ENCODE peak calls at places on chromosomes 11 and 22, in eight cellular contexts. One of them, this sample, is unnamed.

GRCh38 chr11:35593143-35593542 is 25.1 kb upstream of the FJX1 start:
- DNase-seq in coronary artery: peak
- DNase-seq in sigmoid colon: no peak
- DNase-seq in WTC11: no peak
- DNase-seq in cardiac fibroblast: peak
- DNase-seq in progenitor cell of endocrine pancreas: no peak
- DNase-seq in GM10248: no peak
- DNase-seq in BJ: peak
- DNase-seq in this sample: no peak

GRCh38 chr11:108715239-108715638 is 50.4 kb downstream of the DDX10 start:
- DNase-seq in progenitor cell of endocrine pancreas: no peak
- DNase-seq in WTC11: no peak
- DNase-seq in GM10248: no peak
- DNase-seq in cardiac fibroblast: no peak
- DNase-seq in BJ: no peak
- DNase-seq in coronary artery: no peak
- DNase-seq in sigmoid colon: no peak
- DNase-seq in this sample: no peak

GRCh38 chr11:92980291-92980690 is 10.8 kb downstream of the MTNR1B start:
- DNase-seq in BJ: no peak
- DNase-seq in sigmoid colon: no peak
- DNase-seq in WTC11: no peak
- DNase-seq in progenitor cell of endocrine pancreas: no peak
- DNase-seq in GM10248: no peak
- DNase-seq in cardiac fibroblast: no peak
- DNase-seq in coronary artery: no peak
- DNase-seq in this sample: no peak

GRCh38 chr11:2772544-2773031 is 72.8 kb upstream of the KCNQ1OT1 start:
- DNase-seq in coronary artery: peak
- DNase-seq in cardiac fibroblast: no peak
- DNase-seq in BJ: no peak
- DNase-seq in WTC11: peak
- DNase-seq in GM10248: no peak
- DNase-seq in progenitor cell of endocrine pancreas: no peak
- DNase-seq in sigmoid colon: no peak
- DNase-seq in this sample: no peak

GRCh38 chr11:44632466-44633123 is 67.1 kb downstream of the CD82 start:
- DNase-seq in sigmoid colon: peak
- DNase-seq in coronary artery: peak
- DNase-seq in WTC11: peak
- DNase-seq in GM10248: peak
- DNase-seq in progenitor cell of endocrine pancreas: peak
- DNase-seq in BJ: no peak
- DNase-seq in cardiac fibroblast: peak
- DNase-seq in this sample: peak

GRCh38 chr11:116901211-116901610 is 63.8 kb upstream of the APOA1 start:
- DNase-seq in sigmoid colon: no peak
- DNase-seq in progenitor cell of endocrine pancreas: no peak
- DNase-seq in cardiac fibroblast: no peak
- DNase-seq in GM10248: no peak
- DNase-seq in WTC11: no peak
- DNase-seq in BJ: no peak
- DNase-seq in coronary artery: no peak
- DNase-seq in this sample: no peak

GRCh38 chr22:44093791-44094190 is 69.7 kb downstream of the PARVB start:
- DNase-seq in GM10248: no peak
- DNase-seq in cardiac fibroblast: no peak
- DNase-seq in progenitor cell of endocrine pancreas: no peak
- DNase-seq in WTC11: no peak
- DNase-seq in sigmoid colon: no peak
- DNase-seq in coronary artery: no peak
- DNase-seq in BJ: no peak
- DNase-seq in this sample: no peak

GRCh38 chr11:114892381-114893197 is 214.3 kb downstream of the NXPE2 start:
- DNase-seq in cardiac fibroblast: no peak
- DNase-seq in progenitor cell of endocrine pancreas: no peak
- DNase-seq in sigmoid colon: no peak
- DNase-seq in WTC11: peak
- DNase-seq in GM10248: no peak
- DNase-seq in coronary artery: no peak
- DNase-seq in BJ: no peak
- DNase-seq in this sample: peak

GRCh38 chr11:73372371-73372993 is 3.7 kb upstream of the RELT start:
- DNase-seq in progenitor cell of endocrine pancreas: no peak
- DNase-seq in GM10248: no peak
- DNase-seq in coronary artery: no peak
- DNase-seq in BJ: no peak
- DNase-seq in sigmoid colon: no peak
- DNase-seq in WTC11: peak
- DNase-seq in cardiac fibroblast: peak
- DNase-seq in this sample: no peak
- TF ChIP-seq CTCF in progenitor cell of endocrine pancreas: no peak
- TF ChIP-seq CTCF in GM10248: no peak
- TF ChIP-seq CTCF in coronary artery: no peak
- TF ChIP-seq CTCF in BJ: peak
- TF ChIP-seq CTCF in sigmoid colon: no peak
- TF ChIP-seq CTCF in WTC11: no peak
- TF ChIP-seq CTCF in cardiac fibroblast: peak
- TF ChIP-seq CTCF in this sample: no peak

DNA sequence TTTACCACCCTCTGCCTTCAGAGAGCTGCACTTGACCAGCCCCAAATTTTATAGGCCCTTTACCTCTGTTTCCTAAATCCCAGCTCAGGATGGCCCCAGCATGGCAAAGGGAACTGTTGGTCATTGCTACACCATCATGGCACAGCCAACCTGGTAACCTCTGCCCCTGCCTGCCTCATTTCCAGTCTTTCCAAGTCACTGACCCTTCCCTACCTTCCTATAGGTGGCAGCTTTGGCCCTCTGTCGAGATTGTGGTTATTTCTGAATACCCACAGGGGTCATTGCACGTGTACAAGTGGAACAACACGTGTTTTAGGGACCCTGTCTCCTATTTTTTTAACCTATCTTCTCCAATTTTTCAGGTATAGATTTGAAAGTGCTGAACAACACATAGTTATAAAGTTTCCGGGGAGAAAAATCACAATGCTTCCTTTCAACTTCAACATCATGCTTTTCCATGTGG is 2.8 kb downstream of the GALNT18 start:
- DNase-seq in coronary artery: no peak
- DNase-seq in cardiac fibroblast: no peak
- DNase-seq in sigmoid colon: no peak
- DNase-seq in WTC11: peak
- DNase-seq in GM10248: no peak
- DNase-seq in BJ: no peak
- DNase-seq in progenitor cell of endocrine pancreas: no peak
- DNase-seq in this sample: no peak
- TF ChIP-seq CTCF in coronary artery: no peak
- TF ChIP-seq CTCF in cardiac fibroblast: no peak
- TF ChIP-seq CTCF in sigmoid colon: no peak
- TF ChIP-seq CTCF in WTC11: no peak
- TF ChIP-seq CTCF in GM10248: peak
- TF ChIP-seq CTCF in BJ: no peak
- TF ChIP-seq CTCF in progenitor cell of endocrine pancreas: no peak
- TF ChIP-seq CTCF in this sample: no peak

GRCh38 chr11:17933710-17934109 is 79.1 kb downstream of the SERGEF start:
- DNase-seq in coronary artery: no peak
- DNase-seq in BJ: no peak
- DNase-seq in GM10248: no peak
- DNase-seq in sigmoid colon: no peak
- DNase-seq in progenitor cell of endocrine pancreas: no peak
- DNase-seq in WTC11: no peak
- DNase-seq in cardiac fibroblast: no peak
- DNase-seq in this sample: no peak

GRCh38 chr11:17936790-17937189 is 76.1 kb downstream of the SERGEF start:
- DNase-seq in cardiac fibroblast: no peak
- DNase-seq in progenitor cell of endocrine pancreas: no peak
- DNase-seq in BJ: no peak
- DNase-seq in coronary artery: no peak
- DNase-seq in sigmoid colon: no peak
- DNase-seq in WTC11: no peak
- DNase-seq in GM10248: no peak
- DNase-seq in this sample: no peak

GRCh38 chr11:17934194-17934593 is 78.7 kb downstream of the SERGEF start:
- DNase-seq in progenitor cell of endocrine pancreas: no peak
- DNase-seq in sigmoid colon: no peak
- DNase-seq in cardiac fibroblast: no peak
- DNase-seq in GM10248: no peak
- DNase-seq in WTC11: no peak
- DNase-seq in coronary artery: no peak
- DNase-seq in BJ: no peak
- DNase-seq in this sample: no peak

DNA sequence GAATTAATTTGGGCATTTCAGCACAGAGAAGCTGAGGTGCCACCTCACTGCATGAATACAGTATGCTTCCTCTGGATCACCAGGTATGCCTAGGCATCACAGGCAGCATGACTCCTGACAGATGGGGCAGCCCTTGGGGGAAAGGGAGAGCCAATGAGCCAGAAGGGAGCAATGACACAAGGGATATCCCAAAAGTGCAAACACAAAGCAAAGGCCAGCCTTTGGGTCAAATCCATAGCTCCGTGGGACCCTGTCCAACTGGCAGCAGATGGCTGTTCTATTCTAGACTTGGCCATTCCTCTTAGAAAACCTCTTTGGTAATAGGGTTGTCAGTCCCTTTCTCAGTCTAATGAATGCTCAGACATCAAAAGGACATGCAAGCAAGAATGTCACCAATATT is 73.3 kb downstream of the SERGEF start:
- DNase-seq in sigmoid colon: no peak
- DNase-seq in BJ: no peak
- DNase-seq in cardiac fibroblast: no peak
- DNase-seq in coronary artery: no peak
- DNase-seq in GM10248: no peak
- DNase-seq in progenitor cell of endocrine pancreas: no peak
- DNase-seq in WTC11: no peak
- DNase-seq in this sample: no peak
- TF ChIP-seq CTCF in sigmoid colon: no peak
- TF ChIP-seq CTCF in BJ: no peak
- TF ChIP-seq CTCF in cardiac fibroblast: no peak
- TF ChIP-seq CTCF in coronary artery: no peak
- TF ChIP-seq CTCF in GM10248: no peak
- TF ChIP-seq CTCF in progenitor cell of endocrine pancreas: no peak
- TF ChIP-seq CTCF in WTC11: no peak
- TF ChIP-seq CTCF in this sample: no peak

GRCh38 chr11:28144808-28145207 is 36.6 kb downstream of the METTL15 start:
- DNase-seq in WTC11: no peak
- DNase-seq in sigmoid colon: no peak
- DNase-seq in GM10248: no peak
- DNase-seq in cardiac fibroblast: peak
- DNase-seq in BJ: no peak
- DNase-seq in progenitor cell of endocrine pancreas: no peak
- DNase-seq in coronary artery: no peak
- DNase-seq in this sample: no peak
- TF ChIP-seq CTCF in WTC11: no peak
- TF ChIP-seq CTCF in sigmoid colon: no peak
- TF ChIP-seq CTCF in GM10248: no peak
- TF ChIP-seq CTCF in cardiac fibroblast: no peak
- TF ChIP-seq CTCF in BJ: no peak
- TF ChIP-seq CTCF in progenitor cell of endocrine pancreas: no peak
- TF ChIP-seq CTCF in coronary artery: no peak
- TF ChIP-seq CTCF in this sample: no peak

DNA sequence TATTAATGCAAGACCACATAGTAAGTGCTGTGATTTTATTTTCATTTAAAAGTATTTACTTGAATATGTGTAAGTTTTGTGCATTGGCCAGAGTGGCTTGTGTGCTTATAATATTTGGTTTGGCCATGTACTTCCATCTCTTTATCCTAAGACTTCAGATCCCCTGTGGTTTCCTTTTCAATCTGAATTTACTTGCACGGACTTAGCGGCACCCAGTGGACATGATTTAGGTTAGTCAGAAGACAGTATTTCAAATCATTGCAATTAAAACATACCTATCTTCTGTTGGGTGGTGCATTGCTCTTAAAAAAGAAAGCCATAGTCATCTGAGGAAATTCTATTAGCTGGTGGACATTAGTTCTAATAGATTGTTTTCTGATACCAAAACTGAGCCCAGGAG is 30.7 kb downstream of the PIWIL4 start:
- DNase-seq in sigmoid colon: no peak
- DNase-seq in BJ: no peak
- DNase-seq in cardiac fibroblast: peak
- DNase-seq in coronary artery: no peak
- DNase-seq in WTC11: no peak
- DNase-seq in GM10248: no peak
- DNase-seq in progenitor cell of endocrine pancreas: no peak
- DNase-seq in this sample: no peak
- TF ChIP-seq CTCF in sigmoid colon: no peak
- TF ChIP-seq CTCF in BJ: no peak
- TF ChIP-seq CTCF in cardiac fibroblast: no peak
- TF ChIP-seq CTCF in coronary artery: no peak
- TF ChIP-seq CTCF in WTC11: no peak
- TF ChIP-seq CTCF in GM10248: no peak
- TF ChIP-seq CTCF in progenitor cell of endocrine pancreas: no peak
- TF ChIP-seq CTCF in this sample: no peak

GRCh38 chr11:67732045-67732787 is 57.8 kb upstream of the ALDH3B2 start:
- DNase-seq in progenitor cell of endocrine pancreas: no peak
- DNase-seq in BJ: no peak
- DNase-seq in cardiac fibroblast: no peak
- DNase-seq in WTC11: peak
- DNase-seq in coronary artery: no peak
- DNase-seq in GM10248: peak
- DNase-seq in sigmoid colon: no peak
- DNase-seq in this sample: peak
- TF ChIP-seq CTCF in progenitor cell of endocrine pancreas: peak
- TF ChIP-seq CTCF in BJ: peak
- TF ChIP-seq CTCF in cardiac fibroblast: no peak
- TF ChIP-seq CTCF in WTC11: peak
- TF ChIP-seq CTCF in coronary artery: no peak
- TF ChIP-seq CTCF in GM10248: peak
- TF ChIP-seq CTCF in sigmoid colon: no peak
- TF ChIP-seq CTCF in this sample: peak